ENCODE peak calls at places on chromosomes 2 and 18, in eight cellular contexts. C is activated CD4-positive, alpha-beta T cell treated with anti-CD3 and anti-CD28 coated beads for 36 hours; O is foreskin keratinocyte; J is naive B cell; T is heart right ventricle; B is activated naive CD8-positive, alpha-beta T cell treated with anti-CD3 and anti-CD28 coated beads, Interleukin-2, amount 50 U/mL, for 24 hours; H is T-cell; Y is lung. I is an unnamed sample.

GRCh38 chr2:54522624-54523281 is 66.6 kb downstream of the SPTBN1 start:
- ATAC-seq in T (peak; percentile 42), B (peak; percentile 85), J (peak; percentile 99), C (peak; percentile 86), Y (no peak), O (peak; percentile 79), H (peak; percentile 94), I (peak; percentile 87)

GRCh38 chr2:30631051-30631671 is 176.1 kb downstream of the CAPN13 start:
- ATAC-seq in C (no peak), J (no peak), H (peak; percentile 54), B (peak; percentile 69), T (no peak), Y (no peak), O (no peak), I (peak; percentile 80)

GRCh38 chr2:148944536-148944935 is 69.5 kb downstream of the KIF5C start:
- ATAC-seq in Y (no peak), B (no peak), C (no peak), J (no peak), T (no peak), O (no peak), H (no peak), I (no peak)

GRCh38 chr2:61177727-61178549 is 15.9 kb downstream of the C2orf74 start:
- ATAC-seq in H (peak; percentile 41), T (peak; percentile 11), C (peak; percentile 10), Y (no peak), O (peak; percentile 4), B (peak; percentile 11), J (peak; percentile 27), I (peak; percentile 24)

GRCh38 chr18:34493566-34494358 is 216.3 kb upstream of the DTNA start:
- ATAC-seq in C (peak; percentile 66), B (peak; percentile 65), J (no peak), H (peak; percentile 13), T (peak; percentile 79), Y (peak; percentile 50), O (peak; percentile 80), I (peak; percentile 55)

GRCh38 chr2:179344970-179345369 is 80.3 kb upstream of the SESTD1 start:
- ATAC-seq in Y (no peak), H (no peak), J (no peak), O (peak; percentile 31), T (peak; percentile 34), B (no peak), C (no peak), I (no peak)

GRCh38 chr2:216925632-216926366 is 65.9 kb upstream of the TNP1 start:
- ATAC-seq in O (no peak), C (no peak), H (no peak), B (no peak), Y (no peak), J (no peak), T (no peak), I (peak; percentile 51)

GRCh38 chr18:60662491-60662890 is 289.9 kb upstream of the MC4R start:
- ATAC-seq in T (no peak), Y (no peak), O (no peak), J (no peak), C (no peak), B (no peak), H (no peak), I (no peak)

GRCh38 chr2:197113221-197113831 is 186.8 kb upstream of the PGAP1 start:
- ATAC-seq in C (peak; percentile 41), O (peak; percentile 45), Y (peak; percentile 47), B (peak; percentile 24), T (no peak), H (peak; percentile 47), J (peak; percentile 89), I (peak; percentile 82)

GRCh38 chr2:68737717-68738116 is 3.1 kb downstream of the ARHGAP25 start:
- ATAC-seq in O (no peak), J (peak; percentile 40), T (no peak), H (peak; percentile 41), B (peak; percentile 30), Y (no peak), C (peak; percentile 24), I (peak; percentile 24)

GRCh38 chr2:94762600-94762999 is 108.6 kb upstream of the TEKT4 start:
- ATAC-seq in H (no peak), J (no peak), B (no peak), C (no peak), Y (no peak), T (no peak), O (no peak), I (no peak)

GRCh38 chr2:69291004-69291650 is 95.9 kb downstream of the GFPT1 start:
- ATAC-seq in Y (no peak), J (no peak), O (no peak), C (no peak), B (no peak), H (no peak), T (peak; percentile 29), I (no peak)

GRCh38 chr2:172736419-172737174 is 952 bp downstream of the RAPGEF4 start:
- ATAC-seq in T (no peak), C (no peak), Y (no peak), H (no peak), J (no peak), B (no peak), O (no peak), I (no peak)

GRCh38 chr2:226115102-226115831 is 684.4 kb downstream of the IRS1 start:
- ATAC-seq in J (no peak), O (peak; percentile 91), Y (peak; percentile 75), T (peak; percentile 79), C (peak; percentile 73), H (no peak), B (peak; percentile 98), I (no peak)

I was measured in stimulated activated memory B cell treated with anti-CD40 and anti-IgM and Interleukin-4, amounts not matched to agents 10 μg/mL and 1 μg/mL and 100 μg/mL, for 72 hours.